ENCODE peak calls at places on chromosome 7, in six cellular contexts. H is NB4; Y is heart right ventricle; I is H9; W is CD8-positive, alpha-beta T cell; B is OCI-LY7. U is an unnamed sample.

GRCh38 chr7:36563706-36564325 is 160.5 kb downstream of the AOAH start:
- DNase-seq in H (peak; percentile 23), Y (no peak), I (no peak), W (no peak), B (no peak), U (no peak)

GRCh38 chr7:778271-778967 is 51.3 kb upstream of the PRKAR1B start:
- DNase-seq in H (no peak), Y (no peak), I (no peak), W (no peak), B (no peak), U (no peak)

GRCh38 chr7:22173884-22174573 is 182.9 kb downstream of the RAPGEF5 start:
- DNase-seq in H (peak; percentile 96), Y (no peak), I (no peak), W (no peak), B (no peak), U (no peak)

GRCh38 chr7:34133356-34133982 is 228.1 kb downstream of the BMPER start:
- DNase-seq in H (no peak), Y (no peak), I (no peak), W (no peak), B (no peak), U (no peak)

GRCh38 chr7:22651036-22651435 is 76.0 kb upstream of the IL6 start:
- DNase-seq in H (no peak), Y (no peak), I (no peak), W (no peak), B (no peak), U (no peak)

GRCh38 chr7:42740410-42740809 is 171.5 kb downstream of the C7orf25 start:
- DNase-seq in H (no peak), Y (no peak), I (no peak), W (no peak), B (no peak), U (no peak)

GRCh38 chr7:150341263-150342118 is at the start of gene RARRES2:
- DNase-seq in H (no peak), Y (peak; percentile 43), I (peak; percentile 75), W (no peak), B (no peak), U (no peak)

GRCh38 chr7:77427996-77428603 is 12.0 kb upstream of the GSAP start:
- DNase-seq in H (no peak), Y (peak; percentile 18), I (no peak), W (no peak), B (no peak), U (no peak)

GRCh38 chr7:8189615-8190014 is 72.4 kb downstream of the ICA1 start:
- DNase-seq in H (no peak), Y (no peak), I (peak; percentile 36), W (no peak), B (no peak), U (no peak)

GRCh38 chr7:116524609-116525297 is at the start of gene CAV1:
- DNase-seq in H (no peak), Y (peak; percentile 93), I (peak; percentile 78), W (peak; percentile 69), B (no peak), U (no peak)

GRCh38 chr7:134327896-134328295 is 11.2 kb upstream of the SLC35B4 start:
- DNase-seq in H (peak; percentile 86), Y (no peak), I (peak; percentile 79), W (peak; percentile 71), B (peak; percentile 84), U (no peak)

GRCh38 chr7:5704534-5704922 is 76.9 kb downstream of the RNF216 start:
- DNase-seq in H (peak; percentile 86), Y (peak; percentile 85), I (peak; percentile 66), W (peak; percentile 81), B (peak; percentile 74), U (no peak)

GRCh38 chr7:140003913-140004382 is 58.8 kb downstream of the PARP12 start:
- DNase-seq in H (peak; percentile 87), Y (no peak), I (peak; percentile 62), W (no peak), B (peak; percentile 78), U (no peak)
- TF ChIP-seq CTCF in H (peak; percentile 65), Y (peak; percentile 54), I (peak; percentile 79), W (peak; percentile 49), B (peak; percentile 92), U (peak; percentile 78)

DNA sequence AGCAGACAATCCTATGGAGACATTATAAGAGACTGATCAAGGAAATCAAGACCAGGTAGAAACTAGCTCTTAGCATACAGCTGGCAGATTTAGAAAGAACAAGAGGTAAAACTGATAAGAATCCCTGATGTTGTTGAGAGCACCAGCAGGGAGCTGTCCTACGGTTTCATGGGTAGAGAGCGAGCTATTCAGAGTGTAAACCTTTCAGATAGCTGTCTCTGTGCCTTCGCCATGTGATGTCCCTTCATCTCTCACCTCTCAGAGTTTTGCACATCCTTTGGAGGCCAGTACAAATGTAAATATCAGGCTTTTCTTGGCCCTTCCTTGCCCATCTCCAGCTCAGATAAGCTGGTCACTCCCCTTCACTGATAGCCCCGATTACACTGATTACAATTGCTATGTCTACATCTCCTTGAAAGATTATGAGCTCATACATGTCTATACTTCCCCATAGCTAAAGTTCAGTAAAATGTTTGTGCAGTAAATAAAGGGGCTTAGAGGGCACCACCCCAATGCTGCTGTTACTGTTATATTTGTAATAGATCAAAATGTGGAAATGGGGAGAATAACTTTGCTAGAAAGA is 21.9 kb downstream of the THSD7A start:
- DNase-seq in H (no peak), Y (no peak), I (no peak), W (no peak), B (no peak), U (no peak)
- TF ChIP-seq CTCF in H (no peak), Y (no peak), I (no peak), W (no peak), B (no peak), U (no peak)

GRCh38 chr7:122552769-122553168 is 146.1 kb downstream of the RNF133 start:
- DNase-seq in H (no peak), Y (no peak), I (no peak), W (no peak), B (no peak), U (no peak)

GRCh38 chr7:122546496-122546895 is 152.4 kb downstream of the RNF133 start:
- DNase-seq in H (no peak), Y (no peak), I (no peak), W (no peak), B (no peak), U (no peak)

GRCh38 chr7:122549578-122549977 is 149.3 kb downstream of the RNF133 start:
- DNase-seq in H (no peak), Y (no peak), I (no peak), W (no peak), B (no peak), U (no peak)

GRCh38 chr7:122553761-122554160 is 145.2 kb downstream of the RNF133 start:
- DNase-seq in H (no peak), Y (no peak), I (no peak), W (no peak), B (no peak), U (no peak)

DNA sequence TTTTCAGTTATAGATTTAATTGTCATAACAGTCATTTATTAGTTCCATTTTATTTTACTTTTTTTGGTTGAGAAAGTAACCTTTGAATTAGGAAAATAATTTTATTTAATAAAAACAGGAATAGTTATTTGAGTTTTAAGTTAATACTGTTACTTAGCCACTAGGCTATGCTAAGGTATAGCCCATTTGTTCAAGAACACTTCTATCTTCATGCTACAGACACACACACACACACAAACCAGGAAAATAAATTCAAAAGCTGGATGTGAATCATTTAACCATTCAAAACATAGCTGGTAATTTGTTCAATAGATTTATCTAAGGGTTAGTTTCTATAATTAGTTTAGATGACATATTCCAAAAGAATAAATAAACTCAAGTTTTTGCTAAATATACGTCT is 148.4 kb downstream of the RNF133 start:
- DNase-seq in H (no peak), Y (no peak), I (no peak), W (no peak), B (no peak), U (no peak)
- TF ChIP-seq CTCF in H (no peak), Y (no peak), I (peak; percentile 56), W (no peak), B (no peak), U (peak; percentile 54)

DNA sequence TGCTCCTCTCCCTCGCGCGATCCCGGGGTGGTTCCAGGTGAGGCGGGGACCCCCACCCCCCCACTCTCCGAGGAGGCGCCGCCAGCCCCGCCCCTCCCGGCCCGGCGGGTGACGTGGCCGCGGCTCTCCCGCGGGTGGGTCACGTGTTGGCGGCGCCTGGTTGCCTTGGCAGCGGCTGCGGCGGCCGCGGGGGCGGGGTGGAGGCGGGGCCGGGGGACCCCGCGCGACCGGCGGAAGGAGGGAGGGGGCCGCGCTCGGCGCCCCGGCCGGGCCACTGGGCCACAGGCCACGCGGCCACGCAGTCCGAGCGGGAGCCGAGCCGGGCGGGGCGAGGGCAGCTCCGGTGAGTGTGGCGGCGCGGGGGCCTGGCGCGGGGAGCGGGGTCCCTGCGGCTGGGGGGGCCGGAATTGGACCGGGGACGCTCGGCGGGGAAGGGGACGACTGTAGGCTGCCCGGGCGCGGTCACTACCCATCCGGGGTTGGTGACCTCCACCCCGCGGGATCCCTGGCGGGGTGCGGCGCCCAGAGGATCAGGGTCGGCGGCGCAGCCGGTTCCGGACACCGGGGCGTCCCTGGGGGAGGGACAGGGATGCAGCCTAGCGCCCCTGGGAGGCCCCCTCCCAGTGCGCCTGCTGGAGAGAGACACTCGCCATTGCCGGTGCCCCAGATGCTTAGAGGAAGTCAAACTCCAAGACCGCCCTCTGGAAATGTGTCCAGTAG is at the start of gene ORAI2:
- DNase-seq in H (peak; percentile 86), Y (peak; percentile 78), I (peak; percentile 68), W (peak; percentile 89), B (peak; percentile 89), U (peak; percentile 86)
- TF ChIP-seq CTCF in H (no peak), Y (no peak), I (no peak), W (no peak), B (peak; percentile 28), U (no peak)

GRCh38 chr7:50690541-50691011 is 92.1 kb downstream of the GRB10 start:
- DNase-seq in H (no peak), Y (no peak), I (no peak), W (no peak), B (no peak), U (no peak)

GRCh38 chr7:50685445-50686070 is 97.1 kb downstream of the GRB10 start:
- DNase-seq in H (no peak), Y (no peak), I (no peak), W (no peak), B (no peak), U (no peak)

GRCh38 chr7:50684702-50685074 is 98.0 kb downstream of the GRB10 start:
- DNase-seq in H (no peak), Y (no peak), I (no peak), W (no peak), B (no peak), U (no peak)

GRCh38 chr7:50687096-50687495 is 95.6 kb downstream of the GRB10 start:
- DNase-seq in H (no peak), Y (no peak), I (no peak), W (no peak), B (no peak), U (no peak)

GRCh38 chr7:50687575-50688261 is 95.0 kb downstream of the GRB10 start:
- DNase-seq in H (no peak), Y (no peak), I (no peak), W (no peak), B (no peak), U (no peak)
- TF ChIP-seq CTCF in H (no peak), Y (no peak), I (no peak), W (no peak), B (no peak), U (no peak)

U was measured in type B pancreatic cell.